ENCODE peak calls at places on chromosomes 11 and 22, in nine cellular contexts. W is T-helper 9 cell; R is activated CD8-positive, alpha-beta memory T cell treated with anti-CD3 and anti-CD28 coated beads for 1 hour; M is suprapubic skin; N is stimulated activated CD8-positive, alpha-beta memory T cell treated with anti-CD3 and anti-CD28 coated beads, Interleukin-15, amount 100 ng/mL, for 4 hours; C is SHP77; D is A549; A is naive B cell; Y is right atrium auricular region. I is an unnamed sample.

GRCh38 chr11:64294665-64295289 is 3.7 kb downstream of the KCNK4 start:
- DNase-seq in W (no peak), R (no peak), M (no peak), N (no peak), C (no peak), D (no peak), A (no peak), Y (no peak), I (peak)

GRCh38 chr11:120974980-120975379 is 48.9 kb upstream of the TBCEL start:
- DNase-seq in W (no peak), R (no peak), M (no peak), N (no peak), C (no peak), D (no peak), A (no peak), Y (no peak), I (no peak)

GRCh38 chr11:36818410-36818809 is 220.4 kb upstream of the RAG2 start:
- DNase-seq in W (no peak), R (no peak), M (no peak), N (no peak), C (no peak), D (peak), A (no peak), Y (no peak), I (peak)

GRCh38 chr11:130979386-130979972 is 63.2 kb upstream of the SNX19 start:
- DNase-seq in W (no peak), R (no peak), M (no peak), N (no peak), C (no peak), D (peak), A (no peak), Y (no peak), I (peak)

GRCh38 chr11:85893378-85893777 is 38.2 kb downstream of the CCDC83 start:
- DNase-seq in W (no peak), R (no peak), M (no peak), N (no peak), C (no peak), D (no peak), A (no peak), Y (no peak), I (no peak)

GRCh38 chr22:45240810-45241631 is at the start of gene KIAA0930:
- DNase-seq in W (peak), R (peak), M (peak), N (peak), C (no peak), D (peak), A (peak), Y (peak), I (peak)

GRCh38 chr11:104694259-104695070 is 203.8 kb downstream of the CASP12 start:
- DNase-seq in W (no peak), R (no peak), M (no peak), N (no peak), C (no peak), D (no peak), A (no peak), Y (no peak), I (peak)

GRCh38 chr11:123183391-123184099 is 11.5 kb downstream of the CLMP start:
- DNase-seq in W (no peak), R (no peak), M (no peak), N (no peak), C (no peak), D (no peak), A (no peak), Y (no peak), I (peak)

GRCh38 chr22:37571258-37571991 is 8.5 kb downstream of the LGALS2 start:
- DNase-seq in W (no peak), R (no peak), M (no peak), N (no peak), C (no peak), D (peak), A (no peak), Y (no peak), I (no peak)

GRCh38 chr11:116840224-116840745 is 2.9 kb upstream of the APOA1 start:
- DNase-seq in W (no peak), R (no peak), M (no peak), N (no peak), C (no peak), D (no peak), A (no peak), Y (no peak), I (peak)

GRCh38 chr22:49627217-49628181 is 200.2 kb downstream of the BRD1 start:
- DNase-seq in W (no peak), R (no peak), M (no peak), N (no peak), C (no peak), D (no peak), A (no peak), Y (no peak), I (no peak)

GRCh38 chr22:32018056-32018455 is 25.0 kb upstream of the SLC5A1 start:
- DNase-seq in W (no peak), R (no peak), M (no peak), N (no peak), C (no peak), D (no peak), A (no peak), Y (no peak), I (no peak)

GRCh38 chr11:112949781-112950575 is 11.2 kb upstream of the NCAM1 start:
- DNase-seq in W (no peak), R (no peak), M (no peak), N (no peak), C (no peak), D (no peak), A (no peak), Y (no peak), I (no peak)

GRCh38 chr22:38180841-38181452 is 683 bp downstream of the PLA2G6 start:
- DNase-seq in W (peak), R (no peak), M (no peak), N (no peak), C (no peak), D (no peak), A (no peak), Y (no peak), I (no peak)

GRCh38 chr22:25622011-25622410 is 57.5 kb downstream of the GRK3 start:
- DNase-seq in W (no peak), R (no peak), M (no peak), N (no peak), C (no peak), D (no peak), A (no peak), Y (no peak), I (no peak)

GRCh38 chr22:21000987-21001600 is 824 bp downstream of the THAP7 start:
- DNase-seq in W (no peak), R (no peak), M (no peak), N (no peak), C (no peak), D (no peak), A (no peak), Y (no peak), I (no peak)

GRCh38 chr22:37165940-37166674 is 16.4 kb upstream of the IL2RB start:
- DNase-seq in W (no peak), R (no peak), M (no peak), N (no peak), C (no peak), D (no peak), A (no peak), Y (no peak), I (no peak)

I was measured in AG20443.